ENCODE peak calls at places on chromosome 15, in eight cellular contexts. W is SJSA1; A is Panc1; B is activated T-cell treated with anti-CD3 and anti-CD28 coated beads, Interleukin-2, amount 50 U/mL, for 4 hours; V is RCC 7860; T is stimulated activated CD4-positive, alpha-beta T cell treated with anti-CD3 and anti-CD28 coated beads, TNF-alpha, amount 100 ng/mL, for 48 hours; Y is AG09319; J is cardiac muscle cell. Z is an unnamed sample.

GRCh38 chr15:90883971-90884718 is at the start of gene FES:
- DNase-seq in B (no peak), Y (no peak), W (no peak), T (no peak), V (no peak), A (no peak), J (peak; percentile 60), Z (no peak)

GRCh38 chr15:42427429-42428223 is 63.3 kb downstream of the ZNF106 start:
- DNase-seq in T (no peak), V (no peak), B (no peak), A (no peak), Y (peak; percentile 79), J (no peak), W (no peak), Z (no peak)

GRCh38 chr15:48577495-48577894 is 68.0 kb downstream of the FBN1 start:
- DNase-seq in V (no peak), A (no peak), J (no peak), B (no peak), W (peak; percentile 78), Y (no peak), T (no peak), Z (no peak)

GRCh38 chr15:68445351-68445750 is 13.4 kb upstream of the ITGA11 start:
- DNase-seq in Y (no peak), J (no peak), V (no peak), B (no peak), T (no peak), W (no peak), A (no peak), Z (no peak)

GRCh38 chr15:49747340-49747739 is 126.5 kb downstream of the DTWD1 start:
- DNase-seq in T (no peak), W (no peak), B (no peak), J (no peak), V (no peak), Y (no peak), A (no peak), Z (no peak)

GRCh38 chr15:49622561-49622960 is 1.7 kb downstream of the DTWD1 start:
- DNase-seq in V (no peak), J (no peak), W (no peak), T (no peak), A (no peak), B (no peak), Y (no peak), Z (no peak)

GRCh38 chr15:62472616-62473299 is 307.7 kb upstream of the C2CD4B start:
- DNase-seq in B (no peak), J (peak; percentile 71), Y (no peak), A (no peak), W (no peak), V (peak; percentile 36), T (no peak), Z (no peak)

GRCh38 chr15:74221399-74222230 is 14.5 kb upstream of the CCDC33 start:
- DNase-seq in V (no peak), T (no peak), B (no peak), W (no peak), A (no peak), J (peak; percentile 58), Y (no peak), Z (no peak)